ENCODE peak calls at places on chromosomes 5 and 9, in eight cellular contexts. Y is head of caudate nucleus; O is right cardiac atrium; B is 8988T; S is CD4-positive, CD25-positive, alpha-beta regulatory T cell; A is NCI-H146; R is activated naive CD8-positive, alpha-beta T cell treated with anti-CD3 and anti-CD28 coated beads, Interleukin-2, amount 50 U/mL, for 24 hours; L is stimulated activated CD4-positive, alpha-beta T cell treated with anti-CD3 and anti-CD28 coated beads, Interleukin-1b, Interleukin-23, amount 100 ng/mL, for 24 hours. N is an unnamed sample.

GRCh38 chr5:131230406-131230805 is 33.4 kb upstream of the CDC42SE2 start:
- DNase-seq in R (no peak), S (no peak), B (no peak), A (peak; percentile 4), Y (peak; percentile 60), O (no peak), L (no peak), N (no peak)

GRCh38 chr9:133351526-133351907 is 3.5 kb downstream of the RPL7A start:
- DNase-seq in Y (no peak), A (no peak), L (no peak), R (no peak), O (no peak), B (no peak), S (no peak), N (no peak)

GRCh38 chr9:126334626-126335621 is 8.3 kb downstream of the MVB12B start:
- DNase-seq in L (no peak), R (no peak), A (no peak), B (no peak), O (no peak), Y (no peak), S (no peak), N (no peak)

GRCh38 chr5:65120371-65120967 is 351.7 kb downstream of the CWC27 start:
- DNase-seq in S (no peak), L (no peak), A (peak; percentile 38), B (no peak), R (no peak), Y (no peak), O (no peak), N (no peak)

GRCh38 chr9:86854898-86855523 is 92.3 kb downstream of the GAS1 start:
- DNase-seq in S (no peak), Y (no peak), R (no peak), B (no peak), L (no peak), O (no peak), A (no peak), N (peak; percentile 36)

GRCh38 chr5:14971864-14972263 is 100.3 kb upstream of the ANKH start:
- DNase-seq in O (no peak), B (no peak), Y (no peak), L (no peak), A (no peak), S (no peak), R (no peak), N (no peak)

GRCh38 chr9:78613006-78613405 is 316.1 kb downstream of the PSAT1 start:
- DNase-seq in B (no peak), O (no peak), S (no peak), L (no peak), A (no peak), Y (no peak), R (no peak), N (no peak)

GRCh38 chr5:73973135-73973534 is 347.1 kb downstream of the ARHGEF28 start:
- DNase-seq in S (no peak), A (no peak), B (no peak), L (no peak), Y (no peak), R (no peak), O (no peak), N (no peak)

GRCh38 chr9:88716636-88717035 is 181.7 kb downstream of the NXNL2 start:
- DNase-seq in L (no peak), Y (no peak), R (no peak), S (no peak), O (no peak), A (no peak), B (no peak), N (no peak)

GRCh38 chr5:131296213-131296672 is 32.4 kb downstream of the CDC42SE2 start:
- DNase-seq in R (no peak), B (no peak), Y (no peak), A (no peak), O (no peak), L (no peak), S (no peak), N (no peak)

GRCh38 chr9:4334439-4334838 is 34.6 kb upstream of the GLIS3 start:
- DNase-seq in S (peak; percentile 11), A (peak; percentile 3), R (no peak), L (no peak), B (no peak), O (peak; percentile 62), Y (peak; percentile 27), N (no peak)

GRCh38 chr9:136020206-136020605 is 59.0 kb upstream of the UBAC1 start:
- DNase-seq in L (no peak), B (peak; percentile 7), R (no peak), Y (no peak), O (peak; percentile 45), A (no peak), S (no peak), N (no peak)

GRCh38 chr5:109063223-109063622 is 315.5 kb downstream of the FER start:
- DNase-seq in O (no peak), Y (no peak), A (no peak), S (no peak), R (no peak), B (no peak), L (no peak), N (no peak)

GRCh38 chr5:71757590-71758543 is 38.8 kb downstream of the CARTPT start:
- DNase-seq in O (peak; percentile 75), S (peak; percentile 54), A (peak; percentile 61), B (no peak), R (peak; percentile 46), L (peak; percentile 6), Y (peak; percentile 78), N (peak; percentile 63)

GRCh38 chr5:55919625-55920024 is 68.5 kb downstream of the IL31RA start:
- DNase-seq in B (no peak), A (no peak), S (no peak), O (no peak), Y (no peak), L (no peak), R (no peak), N (peak; percentile 27)

GRCh38 chr5:132419517-132420468 is 50.3 kb downstream of the SLC22A5 start:
- DNase-seq in A (peak; percentile 58), B (peak; percentile 63), S (peak; percentile 70), L (no peak), O (peak; percentile 83), Y (peak; percentile 82), R (peak; percentile 75), N (peak; percentile 84)

GRCh38 chr5:131530706-131531331 is 104.2 kb downstream of the RAPGEF6 start:
- DNase-seq in Y (no peak), A (peak; percentile 61), S (peak; percentile 34), L (no peak), O (no peak), R (no peak), B (no peak), N (no peak)

GRCh38 chr5:89204766-89205165 is 321.8 kb upstream of the MEF2C start:
- DNase-seq in A (no peak), S (no peak), R (no peak), L (no peak), Y (no peak), B (no peak), O (no peak), N (no peak)

GRCh38 chr5:109546461-109546860 is 136.7 kb upstream of the PJA2 start:
- DNase-seq in A (no peak), S (no peak), R (no peak), O (no peak), Y (no peak), B (no peak), L (no peak), N (no peak)

GRCh38 chr5:1510631-1511030 is 13.1 kb downstream of the LPCAT1 start:
- DNase-seq in L (no peak), A (no peak), R (peak; percentile 1), Y (peak; percentile 17), B (no peak), O (peak; percentile 44), S (no peak), N (peak; percentile 42)

GRCh38 chr5:113356487-113356886 is 78.3 kb downstream of the TSSK1B start:
- DNase-seq in B (no peak), L (no peak), A (no peak), O (no peak), S (no peak), Y (no peak), R (no peak), N (no peak)

GRCh38 chr5:68911840-68912690 is 181.7 kb upstream of the SLC30A5 start:
- DNase-seq in L (no peak), A (no peak), B (no peak), R (no peak), S (no peak), O (no peak), Y (no peak), N (no peak)

GRCh38 chr9:14584571-14584970 is 108.7 kb downstream of the ZDHHC21 start:
- DNase-seq in B (no peak), Y (no peak), L (no peak), S (no peak), O (no peak), A (no peak), R (no peak), N (no peak)

GRCh38 chr5:126776499-126777256 is at the start of gene LMNB1:
- DNase-seq in B (peak; percentile 53), L (peak; percentile 85), Y (peak; percentile 95), O (peak; percentile 98), R (peak; percentile 94), A (peak; percentile 95), S (peak; percentile 94), N (peak; percentile 96)

GRCh38 chr9:112162644-112163413 is 12.3 kb downstream of the SUSD1 start:
- DNase-seq in A (no peak), L (no peak), R (no peak), B (no peak), O (no peak), Y (no peak), S (no peak), N (no peak)

GRCh38 chr9:96383165-96383939 is at the start of gene SLC35D2:
- DNase-seq in A (no peak), O (peak; percentile 89), R (peak; percentile 20), L (no peak), S (peak; percentile 11), Y (peak; percentile 66), B (peak; percentile 60), N (peak; percentile 74)

GRCh38 chr5:26763151-26763550 is 275.2 kb downstream of the CDH9 start:
- DNase-seq in L (no peak), B (no peak), O (no peak), R (no peak), Y (no peak), A (no peak), S (no peak), N (no peak)

GRCh38 chr9:94167055-94167346 is 82.7 kb downstream of the PTPDC1 start:
- DNase-seq in A (no peak), B (no peak), R (no peak), S (no peak), Y (no peak), L (no peak), O (no peak), N (no peak)

GRCh38 chr9:71487046-71487445 is 281.3 kb downstream of the CEMIP2 start:
- DNase-seq in R (no peak), S (no peak), L (no peak), B (no peak), Y (no peak), A (no peak), O (no peak), N (no peak)

GRCh38 chr9:113963017-113963620 is 87.0 kb downstream of the ZNF618 start:
- DNase-seq in S (no peak), Y (peak; percentile 55), L (peak; percentile 1), R (peak; percentile 39), B (peak; percentile 35), O (peak; percentile 69), A (no peak), N (peak; percentile 75)

GRCh38 chr5:112684121-112684520 is 53.6 kb upstream of the APC start:
- DNase-seq in L (no peak), A (no peak), O (no peak), R (no peak), S (no peak), Y (no peak), B (no peak), N (no peak)

GRCh38 chr5:84403773-84404172 is 19.1 kb upstream of the EDIL3 start:
- DNase-seq in B (no peak), O (no peak), R (no peak), L (no peak), Y (no peak), S (no peak), A (no peak), N (no peak)

GRCh38 chr9:20065076-20065475 is 276.2 kb upstream of the SLC24A2 start:
- DNase-seq in Y (no peak), L (no peak), B (no peak), O (no peak), R (no peak), A (peak; percentile 22), S (no peak), N (no peak)

GRCh38 chr5:36172593-36172992 is 20.7 kb downstream of the SKP2 start:
- DNase-seq in R (no peak), S (no peak), L (no peak), O (no peak), A (no peak), B (no peak), Y (no peak), N (no peak)

N was measured in H1.